ENCODE peak calls at places on chromosomes 3 and 15, in five cellular contexts. F is adrenal gland, R is AG09319, L is psoas muscle, Q is HFFc6. I is an unnamed sample.

GRCh38 chr3:71784914-71785593 is at the start of gene PROK2:
- DNase-seq in F (no peak), R (no peak), L (peak), Q (no peak), I (no peak)

GRCh38 chr3:87674397-87675161 is 384.2 kb downstream of the CGGBP1 start:
- DNase-seq in F (no peak), R (no peak), L (no peak), Q (no peak), I (no peak)

GRCh38 chr3:46812237-46812791 is 50.9 kb downstream of the MYL3 start:
- DNase-seq in F (peak), R (peak), L (peak), Q (no peak), I (peak)

GRCh38 chr3:27596920-27597319 is 112.7 kb upstream of the SLC4A7 start:
- DNase-seq in F (no peak), R (no peak), L (no peak), Q (peak), I (no peak)

GRCh38 chr15:78306176-78306774 is 6.9 kb upstream of the SKIC8 start:
- DNase-seq in F (no peak), R (no peak), L (no peak), Q (peak), I (no peak)

GRCh38 chr3:58422756-58423324 is 10.8 kb downstream of the PDHB start:
- DNase-seq in F (no peak), R (no peak), L (no peak), Q (no peak), I (no peak)

GRCh38 chr3:11128682-11129632 is 25.3 kb upstream of the HRH1 start:
- DNase-seq in F (no peak), R (no peak), L (no peak), Q (peak), I (no peak)

GRCh38 chr3:57085211-57085610 is 24.7 kb downstream of the SPATA12 start:
- DNase-seq in F (no peak), R (no peak), L (no peak), Q (no peak), I (no peak)

GRCh38 chr15:23566070-23567050 is 886 bp downstream of the MKRN3 start:
- DNase-seq in F (no peak), R (no peak), L (no peak), Q (no peak), I (no peak)

GRCh38 chr15:74653426-74654082 is 37.9 kb downstream of the CLK3 start:
- DNase-seq in F (peak), R (peak), L (no peak), Q (peak), I (peak)

GRCh38 chr3:187150599-187150998 is 11.3 kb upstream of the RPL39L start:
- DNase-seq in F (peak), R (no peak), L (no peak), Q (no peak), I (no peak)

GRCh38 chr3:33940149-33940548 is 141.7 kb downstream of the PDCD6IP start:
- DNase-seq in F (no peak), R (no peak), L (no peak), Q (no peak), I (peak)

GRCh38 chr3:27939510-27939909 is 217.4 kb upstream of the EOMES start:
- DNase-seq in F (no peak), R (no peak), L (no peak), Q (no peak), I (no peak)

GRCh38 chr15:74334127-74334526 is 33.3 kb downstream of the CYP11A1 start:
- DNase-seq in F (no peak), R (no peak), L (no peak), Q (no peak), I (no peak)

GRCh38 chr3:47370887-47371697 is 9.7 kb upstream of the PTPN23 start:
- DNase-seq in F (no peak), R (no peak), L (no peak), Q (peak), I (no peak)

GRCh38 chr3:46208167-46208704 is at the start of gene CCR1:
- DNase-seq in F (peak), R (no peak), L (peak), Q (peak), I (no peak)

GRCh38 chr3:111639316-111639715 is 44.2 kb upstream of the ZBED2 start:
- DNase-seq in F (no peak), R (no peak), L (no peak), Q (no peak), I (no peak)

GRCh38 chr3:189687475-189687874 is 56.3 kb downstream of the TP63 start:
- DNase-seq in F (no peak), R (no peak), L (no peak), Q (no peak), I (no peak)

GRCh38 chr3:159787191-159787590 is 201.4 kb upstream of the IL12A start:
- DNase-seq in F (no peak), R (no peak), L (no peak), Q (peak), I (peak)

GRCh38 chr15:41828747-41829270 is 917 bp downstream of the JMJD7 start:
- DNase-seq in F (no peak), R (no peak), L (no peak), Q (no peak), I (no peak)

GRCh38 chr15:31238906-31239305 is 87.7 kb upstream of the KLF13 start:
- DNase-seq in F (no peak), R (no peak), L (no peak), Q (no peak), I (no peak)

GRCh38 chr3:11820540-11821041 is 26.1 kb downstream of the TAMM41 start:
- DNase-seq in F (peak), R (no peak), L (no peak), Q (peak), I (peak)

GRCh38 chr15:57111002-57111401 is 192.6 kb downstream of the TCF12 start:
- DNase-seq in F (no peak), R (no peak), L (no peak), Q (no peak), I (no peak)

GRCh38 chr15:47887181-47887580 is 169.9 kb downstream of the SEMA6D start:
- DNase-seq in F (no peak), R (no peak), L (no peak), Q (no peak), I (no peak)

GRCh38 chr15:23422946-23423708 is 23.9 kb downstream of the GOLGA6L2 start:
- DNase-seq in F (peak), R (no peak), L (no peak), Q (no peak), I (no peak)

GRCh38 chr3:23094890-23095462 is 108.2 kb upstream of the UBE2E2 start:
- DNase-seq in F (no peak), R (no peak), L (no peak), Q (peak), I (no peak)

GRCh38 chr3:31614162-31614921 is 81.6 kb downstream of the STT3B start:
- DNase-seq in F (no peak), R (no peak), L (no peak), Q (no peak), I (no peak)

GRCh38 chr3:112407214-112407887 is 74.4 kb downstream of the CD200 start:
- DNase-seq in F (no peak), R (no peak), L (no peak), Q (no peak), I (no peak)

GRCh38 chr3:179156775-179157174 is 8.6 kb downstream of the PIK3CA start:
- DNase-seq in F (no peak), R (no peak), L (no peak), Q (no peak), I (no peak)

DNA sequence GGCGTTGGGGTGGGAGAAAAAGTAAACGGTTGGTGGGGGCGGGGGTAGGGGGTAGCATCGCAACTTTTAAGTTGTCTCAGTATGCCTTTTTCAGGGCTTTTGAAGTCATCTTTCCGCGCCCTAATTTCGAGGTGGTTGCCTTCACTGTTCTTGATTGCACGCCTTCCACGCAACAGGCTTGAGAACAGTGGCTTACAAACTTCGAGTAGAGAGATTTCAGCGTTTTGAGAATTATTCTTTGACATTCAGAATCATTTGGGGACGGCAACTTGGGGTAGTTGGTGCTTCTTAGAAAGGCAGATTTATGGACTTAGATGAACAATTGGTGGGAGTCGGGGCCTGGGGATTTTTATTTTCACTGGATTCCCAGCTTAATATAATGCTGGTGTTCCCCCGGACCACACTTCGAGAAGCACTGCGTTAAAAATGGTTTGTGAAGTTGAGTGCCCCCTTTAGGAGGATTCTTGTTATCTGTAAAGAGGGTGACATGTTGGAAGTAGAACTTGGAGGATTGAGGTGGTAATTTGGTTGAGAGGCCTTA is 880 bp downstream of the PPP4R2 start:
- DNase-seq in F (no peak), R (peak), L (no peak), Q (peak), I (no peak)
- TF ChIP-seq CTCF in F (peak), R (peak), L (peak), Q (peak), I (peak)

DNA sequence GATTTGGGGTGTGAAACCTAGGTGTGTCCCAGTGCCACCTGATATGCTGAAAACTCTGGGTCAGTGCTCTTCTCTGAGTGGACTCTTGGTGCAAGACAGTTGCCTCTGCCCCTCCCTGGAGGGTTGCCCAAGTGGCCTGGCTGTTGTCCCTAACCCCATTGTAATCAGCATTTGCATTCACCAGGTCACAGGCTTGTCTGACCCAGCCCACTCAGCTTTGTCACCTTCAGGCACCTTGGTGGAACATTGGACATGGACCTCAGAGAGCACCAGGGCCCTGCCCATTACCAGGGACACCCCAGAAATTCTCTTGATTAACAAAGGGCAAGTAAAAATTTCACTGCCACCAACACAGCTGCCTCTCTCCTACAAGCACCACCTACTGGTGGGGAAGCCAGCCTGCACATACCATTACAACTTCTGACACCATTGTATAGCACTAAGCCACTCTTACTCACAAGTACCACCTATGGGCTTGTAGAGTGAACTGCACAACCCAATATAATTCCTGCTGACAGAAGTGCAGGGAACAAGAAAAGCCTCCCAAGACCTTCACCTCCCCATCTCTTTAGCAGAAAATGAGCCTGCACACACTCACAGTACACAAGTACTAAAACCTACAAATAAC is 324.6 kb downstream of the EPHA6 start:
- DNase-seq in F (no peak), R (no peak), L (no peak), Q (no peak), I (no peak)
- TF ChIP-seq CTCF in F (no peak), R (no peak), L (no peak), Q (peak), I (peak)

GRCh38 chr15:50140097-50140496 is 21.1 kb upstream of the ATP8B4 start:
- DNase-seq in F (no peak), R (no peak), L (no peak), Q (no peak), I (no peak)

GRCh38 chr15:50135123-50135541 is 16.1 kb upstream of the ATP8B4 start:
- DNase-seq in F (no peak), R (no peak), L (no peak), Q (peak), I (no peak)

GRCh38 chr15:50137330-50137761 is 18.3 kb upstream of the ATP8B4 start:
- DNase-seq in F (peak), R (peak), L (no peak), Q (peak), I (no peak)

GRCh38 chr15:50137893-50138292 is 18.9 kb upstream of the ATP8B4 start:
- DNase-seq in F (no peak), R (no peak), L (no peak), Q (peak), I (no peak)

GRCh38 chr15:50138391-50138790 is 19.4 kb upstream of the ATP8B4 start:
- DNase-seq in F (no peak), R (no peak), L (no peak), Q (no peak), I (no peak)
- TF ChIP-seq CTCF in F (no peak), R (no peak), L (no peak), Q (peak), I (no peak)

GRCh38 chr3:143327388-143327787 is 207.8 kb downstream of the CHST2 start:
- DNase-seq in F (no peak), R (no peak), L (no peak), Q (no peak), I (peak)
- TF ChIP-seq CTCF in F (peak), R (peak), L (no peak), Q (peak), I (peak)

GRCh38 chr3:151468284-151468917 is 7.5 kb upstream of the IGSF10 start:
- DNase-seq in F (peak), R (no peak), L (no peak), Q (peak), I (peak)
- TF ChIP-seq CTCF in F (peak), R (peak), L (peak), Q (peak), I (peak)

GRCh38 chr15:32657198-32657886 is 15.8 kb downstream of the SCG5 start:
- DNase-seq in F (peak), R (no peak), L (no peak), Q (no peak), I (no peak)
- TF ChIP-seq CTCF in F (no peak), R (no peak), L (no peak), Q (peak), I (no peak)

GRCh38 chr15:72042865-72043264 is 75.1 kb downstream of the MYO9A start:
- DNase-seq in F (no peak), R (no peak), L (no peak), Q (no peak), I (no peak)
- TF ChIP-seq CTCF in F (no peak), R (no peak), L (no peak), Q (no peak), I (no peak)

I was measured in HFF-Myc.